ENCODE peak calls at places on chromosomes 12 and 14, in four cellular contexts. One of them, this sample, is unnamed.

GRCh38 chr14:71532349-71532748 is 399.9 kb upstream of the RGS6 start:
- DNase-seq in right lobe of liver: no peak
- DNase-seq in cardiac fibroblast: peak
- DNase-seq in EL: no peak
- DNase-seq in this sample: no peak

GRCh38 chr12:49741882-49742620 is 694 bp downstream of the TMBIM6 start:
- DNase-seq in right lobe of liver: peak
- DNase-seq in cardiac fibroblast: peak
- DNase-seq in EL: peak
- DNase-seq in this sample: peak

GRCh38 chr12:56333197-56333678 is 562 bp downstream of the PAN2 start:
- DNase-seq in cardiac fibroblast: no peak
- DNase-seq in right lobe of liver: no peak
- DNase-seq in EL: no peak
- DNase-seq in this sample: no peak

GRCh38 chr14:22538671-22539228 is 50.3 kb downstream of the DAD1 start:
- DNase-seq in cardiac fibroblast: no peak
- DNase-seq in EL: no peak
- DNase-seq in right lobe of liver: no peak
- DNase-seq in this sample: no peak

GRCh38 chr14:78614651-78615050 is 444.5 kb downstream of the NRXN3 start:
- DNase-seq in right lobe of liver: no peak
- DNase-seq in cardiac fibroblast: no peak
- DNase-seq in EL: no peak
- DNase-seq in this sample: no peak

GRCh38 chr12:27052742-27053141 is 29.6 kb downstream of the C12orf71 start:
- DNase-seq in right lobe of liver: no peak
- DNase-seq in cardiac fibroblast: no peak
- DNase-seq in EL: no peak
- DNase-seq in this sample: no peak

GRCh38 chr12:50569876-50570275 is 65.1 kb downstream of the DIP2B start:
- DNase-seq in EL: no peak
- DNase-seq in right lobe of liver: no peak
- DNase-seq in cardiac fibroblast: peak
- DNase-seq in this sample: no peak

GRCh38 chr12:76180401-76181277 is 96.2 kb upstream of the NAP1L1 start:
- DNase-seq in EL: no peak
- DNase-seq in right lobe of liver: no peak
- DNase-seq in cardiac fibroblast: no peak
- DNase-seq in this sample: no peak

GRCh38 chr12:339557-340195 is 49.4 kb downstream of the KDM5A start:
- DNase-seq in EL: no peak
- DNase-seq in right lobe of liver: no peak
- DNase-seq in cardiac fibroblast: no peak
- DNase-seq in this sample: no peak

GRCh38 chr14:21840765-21841164 is 167.1 kb upstream of the OR4E1 start:
- DNase-seq in EL: no peak
- DNase-seq in cardiac fibroblast: peak
- DNase-seq in right lobe of liver: no peak
- DNase-seq in this sample: no peak

GRCh38 chr12:117208206-117208605 is 17.9 kb upstream of the FBXO21 start:
- DNase-seq in EL: no peak
- DNase-seq in right lobe of liver: no peak
- DNase-seq in cardiac fibroblast: no peak
- DNase-seq in this sample: no peak

GRCh38 chr14:24403294-24404013 is 4.7 kb downstream of the NYNRIN start:
- DNase-seq in right lobe of liver: no peak
- DNase-seq in EL: peak
- DNase-seq in cardiac fibroblast: peak
- DNase-seq in this sample: no peak

GRCh38 chr14:20415723-20416622 is 2.7 kb upstream of the TEP1 start:
- DNase-seq in cardiac fibroblast: peak
- DNase-seq in EL: peak
- DNase-seq in right lobe of liver: no peak
- DNase-seq in this sample: no peak

GRCh38 chr12:90682398-90682797 is 272.6 kb downstream of the CCER1 start:
- DNase-seq in EL: peak
- DNase-seq in right lobe of liver: no peak
- DNase-seq in cardiac fibroblast: peak
- DNase-seq in this sample: no peak

GRCh38 chr12:94074970-94075695 is 73.2 kb upstream of the PLXNC1 start:
- DNase-seq in right lobe of liver: no peak
- DNase-seq in EL: peak
- DNase-seq in cardiac fibroblast: peak
- DNase-seq in this sample: no peak

GRCh38 chr14:100383727-100384158 is 60.6 kb downstream of the SLC25A47 start:
- DNase-seq in EL: peak
- DNase-seq in cardiac fibroblast: peak
- DNase-seq in right lobe of liver: peak
- DNase-seq in this sample: peak

GRCh38 chr12:28527631-28528249 is 337.5 kb downstream of the CCDC91 start:
- DNase-seq in cardiac fibroblast: no peak
- DNase-seq in EL: no peak
- DNase-seq in right lobe of liver: no peak
- DNase-seq in this sample: no peak

GRCh38 chr14:44960646-44961045 is 1.1 kb downstream of the KLHL28 start:
- DNase-seq in cardiac fibroblast: peak
- DNase-seq in EL: no peak
- DNase-seq in right lobe of liver: no peak
- DNase-seq in this sample: no peak

GRCh38 chr14:71240866-71241520 is 333.7 kb downstream of the PCNX1 start:
- DNase-seq in cardiac fibroblast: peak
- DNase-seq in EL: no peak
- DNase-seq in right lobe of liver: no peak
- DNase-seq in this sample: no peak

GRCh38 chr14:94423465-94424056 is 29.0 kb downstream of the SERPINA11 start:
- DNase-seq in cardiac fibroblast: peak
- DNase-seq in right lobe of liver: peak
- DNase-seq in EL: peak
- DNase-seq in this sample: peak

GRCh38 chr14:22106700-22107697 is 433.4 kb upstream of the OR4E1 start:
- DNase-seq in right lobe of liver: no peak
- DNase-seq in EL: no peak
- DNase-seq in cardiac fibroblast: no peak
- DNase-seq in this sample: no peak

GRCh38 chr12:3698218-3698974 is 54.5 kb downstream of the CRACR2A start:
- DNase-seq in cardiac fibroblast: peak
- DNase-seq in EL: peak
- DNase-seq in right lobe of liver: no peak
- DNase-seq in this sample: no peak

GRCh38 chr12:58804749-58805148 is 115.6 kb downstream of the LRIG3 start:
- DNase-seq in right lobe of liver: no peak
- DNase-seq in EL: no peak
- DNase-seq in cardiac fibroblast: no peak
- DNase-seq in this sample: no peak

GRCh38 chr12:1798734-1799067 is 21.7 kb upstream of the LRTM2 start:
- DNase-seq in right lobe of liver: peak
- DNase-seq in EL: no peak
- DNase-seq in cardiac fibroblast: no peak
- DNase-seq in this sample: no peak

This sample was measured in Caco-2.